ENCODE peak calls at places on chromosome 10, in four cellular contexts. X, I, O and G are unnamed samples.

GRCh38 chr10:103921750-103922195 is 3.8 kb upstream of the STN1 start:
- DNase-seq in O (peak; percentile 40), X (peak; percentile 66), I (peak; percentile 48), G (no peak)

GRCh38 chr10:37732685-37733084 is 124.7 kb downstream of the ZNF248 start:
- DNase-seq in O (no peak), X (peak; percentile 21), I (peak; percentile 51), G (no peak)

GRCh38 chr10:5491477-5491876 is 7.9 kb downstream of the CALML5 start:
- DNase-seq in O (no peak), I (no peak), X (no peak), G (no peak)

GRCh38 chr10:130664526-130664925 is 528.3 kb downstream of the GLRX3 start:
- DNase-seq in X (no peak), O (no peak), I (no peak), G (no peak)

GRCh38 chr10:17001297-17001744 is 128.3 kb downstream of the CUBN start:
- DNase-seq in X (no peak), O (no peak), I (no peak), G (no peak)

GRCh38 chr10:91549296-91549695 is 83.6 kb downstream of the PPP1R3C start:
- DNase-seq in X (no peak), I (no peak), O (no peak), G (no peak)

GRCh38 chr10:126565456-126565855 is 105.0 kb downstream of the C10orf90 start:
- DNase-seq in O (no peak), I (no peak), X (peak; percentile 15), G (no peak)

GRCh38 chr10:71962915-71963314 is 1.3 kb upstream of the CHST3 start:
- DNase-seq in I (no peak), X (no peak), O (no peak), G (no peak)

GRCh38 chr10:45673074-45673628 is 579 bp upstream of the ZFAND4 start:
- DNase-seq in I (peak; percentile 24), X (peak; percentile 37), O (no peak), G (no peak)

GRCh38 chr10:79292789-79293746 is 54.2 kb upstream of the PPIF start:
- DNase-seq in O (peak; percentile 88), I (no peak), X (peak; percentile 18), G (no peak)

GRCh38 chr10:112687647-112688046 is 240.6 kb downstream of the VTI1A start:
- DNase-seq in I (peak; percentile 29), O (no peak), X (no peak), G (no peak)

GRCh38 chr10:35276918-35277317 is 59.4 kb upstream of the CCNY start:
- DNase-seq in I (no peak), X (no peak), O (no peak), G (no peak)

GRCh38 chr10:123427386-123427785 is 238.8 kb upstream of the GPR26 start:
- DNase-seq in I (peak; percentile 27), O (no peak), X (peak; percentile 41), G (no peak)

GRCh38 chr10:132066186-132066585 is 440 bp downstream of the JAKMIP3 start:
- DNase-seq in O (no peak), X (no peak), I (no peak), G (no peak)

GRCh38 chr10:18140149-18140956 is at the start of gene CACNB2:
- DNase-seq in O (no peak), X (peak; percentile 10), I (peak; percentile 29), G (no peak)

GRCh38 chr10:86536294-86536861 is 14.8 kb upstream of the WAPL start:
- DNase-seq in I (no peak), O (no peak), X (no peak), G (no peak)

GRCh38 chr10:119981826-119982225 is 89.3 kb downstream of the SEC23IP start:
- DNase-seq in O (no peak), I (peak; percentile 18), X (no peak), G (no peak)

GRCh38 chr10:100216006-100216405 is 13.4 kb downstream of the CHUK start:
- DNase-seq in X (no peak), O (no peak), I (no peak), G (no peak)

GRCh38 chr10:113751116-113751728 is at the start of gene PLEKHS1:
- DNase-seq in O (no peak), X (no peak), I (no peak), G (no peak)

GRCh38 chr10:120646738-120647427 is 189.9 kb downstream of the PLPP4 start:
- DNase-seq in X (no peak), I (no peak), O (no peak), G (no peak)

GRCh38 chr10:105149371-105149871 is 508.3 kb downstream of the SORCS3 start:
- DNase-seq in I (no peak), O (no peak), X (no peak), G (no peak)

GRCh38 chr10:35351021-35351420 is 14.7 kb downstream of the CCNY start:
- DNase-seq in I (no peak), X (no peak), O (no peak), G (no peak)

GRCh38 chr10:97087296-97087695 is 98.5 kb downstream of the SLIT1 start:
- DNase-seq in X (no peak), I (no peak), O (no peak), G (no peak)

GRCh38 chr10:49446031-49446430 is 50.1 kb upstream of the DRGX start:
- DNase-seq in I (peak; percentile 9), X (no peak), O (no peak), G (no peak)

GRCh38 chr10:48495282-48496045 is 109.4 kb downstream of the ARHGAP22 start:
- DNase-seq in I (no peak), X (no peak), O (no peak), G (no peak)

GRCh38 chr10:99394761-99395386 is 35.5 kb downstream of the GOT1 start:
- DNase-seq in O (no peak), I (no peak), X (no peak), G (no peak)

GRCh38 chr10:45442670-45443069 is 68.7 kb downstream of the ALOX5 start:
- DNase-seq in X (no peak), I (no peak), O (peak; percentile 42), G (no peak)

DNA sequence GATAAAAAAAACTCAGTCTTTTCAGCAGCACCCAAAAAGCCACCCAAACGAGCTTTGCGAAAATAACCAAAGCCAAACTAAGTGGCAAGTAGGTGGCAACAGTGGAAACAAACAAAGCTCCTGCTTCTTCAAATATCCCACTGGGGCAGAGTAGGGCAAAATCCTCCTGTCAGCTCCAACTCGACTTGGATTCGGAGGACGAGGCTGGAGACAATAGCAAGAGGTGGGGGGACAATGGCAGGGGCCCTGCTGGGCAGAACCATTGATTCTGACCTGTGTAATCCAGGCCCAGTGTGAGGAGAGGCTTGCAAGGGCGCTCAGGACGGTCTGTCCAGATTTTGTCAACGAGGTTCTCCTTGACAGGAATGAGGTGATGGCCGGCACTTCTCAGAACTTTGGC is 35.5 kb downstream of the XPNPEP1 start:
- DNase-seq in O (no peak), I (no peak), X (no peak), G (no peak)
- TF ChIP-seq POLR2AphosphoS2 in O (no peak), I (no peak), X (no peak), G (no peak)

DNA sequence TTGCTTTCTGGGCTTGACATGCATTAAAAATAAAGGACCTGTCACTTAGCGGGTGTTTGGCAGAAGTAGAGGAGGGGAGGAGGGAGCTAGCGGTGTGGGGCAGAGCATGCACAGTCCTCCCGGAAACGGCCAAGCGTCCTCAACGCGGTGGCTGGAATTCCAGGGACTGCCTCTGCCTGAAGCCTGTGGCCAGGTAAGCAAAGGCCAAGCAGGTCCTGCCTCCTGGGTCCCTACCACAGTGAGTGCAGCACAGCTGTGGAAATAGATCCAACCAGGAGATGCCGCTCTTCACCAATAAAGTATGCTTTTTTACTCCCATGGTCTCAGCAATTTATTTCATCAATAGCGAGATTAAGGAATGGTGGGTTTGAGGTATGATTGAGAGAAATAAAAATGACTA is 323.4 kb downstream of the WDR37 start:
- DNase-seq in I (no peak), X (no peak), O (no peak), G (no peak)
- TF ChIP-seq POLR2AphosphoS2 in I (no peak), X (no peak), O (no peak), G (no peak)

DNA sequence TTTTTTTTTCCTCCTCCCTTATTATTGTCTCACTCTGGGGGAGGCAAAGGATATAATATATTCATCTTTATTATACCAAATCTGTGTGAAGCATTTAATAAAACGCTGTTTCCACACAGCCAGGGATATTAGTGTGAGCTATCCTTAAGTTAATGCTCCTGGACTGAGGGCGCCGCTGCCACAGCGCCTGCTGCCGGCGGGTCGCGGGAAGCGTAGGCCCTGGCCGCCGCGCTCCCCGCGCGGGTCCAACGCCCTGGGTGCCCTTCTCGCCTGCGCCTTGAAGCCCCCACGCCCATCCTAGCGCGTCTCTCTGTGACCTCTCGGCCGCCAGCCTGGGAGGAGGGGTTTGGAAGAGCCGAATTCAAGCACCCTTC is 9.5 kb upstream of the LBX1 start:
- DNase-seq in I (no peak), X (no peak), O (peak; percentile 41), G (no peak)
- TF ChIP-seq POLR2AphosphoS2 in I (no peak), X (no peak), O (no peak), G (no peak)

DNA sequence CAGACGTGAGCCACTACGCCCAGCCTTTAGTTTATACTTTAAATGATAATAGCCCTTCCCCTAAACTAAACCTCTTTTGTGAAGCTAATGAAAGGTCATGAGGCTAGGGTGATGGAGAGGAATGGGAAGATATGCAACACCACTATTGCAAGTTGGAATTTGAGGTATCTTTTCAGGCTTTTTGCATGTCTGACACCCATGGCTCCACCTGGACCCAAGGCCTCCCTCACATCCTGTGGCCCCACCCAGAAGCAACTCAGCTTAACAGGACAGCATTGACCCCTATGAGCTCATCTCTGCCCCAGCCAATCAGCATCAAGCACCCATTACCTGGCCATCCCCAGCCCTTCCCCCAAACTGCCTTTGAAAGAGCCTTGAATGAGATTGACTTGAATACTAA is 674.2 kb upstream of the NRP1 start:
- DNase-seq in O (no peak), I (no peak), X (no peak), G (no peak)
- TF ChIP-seq POLR2AphosphoS2 in O (no peak), I (no peak), X (no peak), G (no peak)

GRCh38 chr10:81502677-81503359 is 372.2 kb upstream of the NRG3 start:
- DNase-seq in O (no peak), I (no peak), X (no peak), G (no peak)
- TF ChIP-seq POLR2AphosphoS2 in O (no peak), I (no peak), X (no peak), G (no peak)

GRCh38 chr10:65416094-65416493 is 1509.7 kb upstream of the LRRTM3 start:
- DNase-seq in O (no peak), I (no peak), X (no peak), G (no peak)
- TF ChIP-seq POLR2AphosphoS2 in O (no peak), I (no peak), X (no peak), G (no peak)

GRCh38 chr10:110762849-110763211 is 108.9 kb upstream of the PDCD4 start:
- DNase-seq in I (no peak), X (no peak), O (no peak), G (no peak)
- TF ChIP-seq POLR2AphosphoS2 in I (no peak), X (no peak), O (no peak), G (no peak)

DNA sequence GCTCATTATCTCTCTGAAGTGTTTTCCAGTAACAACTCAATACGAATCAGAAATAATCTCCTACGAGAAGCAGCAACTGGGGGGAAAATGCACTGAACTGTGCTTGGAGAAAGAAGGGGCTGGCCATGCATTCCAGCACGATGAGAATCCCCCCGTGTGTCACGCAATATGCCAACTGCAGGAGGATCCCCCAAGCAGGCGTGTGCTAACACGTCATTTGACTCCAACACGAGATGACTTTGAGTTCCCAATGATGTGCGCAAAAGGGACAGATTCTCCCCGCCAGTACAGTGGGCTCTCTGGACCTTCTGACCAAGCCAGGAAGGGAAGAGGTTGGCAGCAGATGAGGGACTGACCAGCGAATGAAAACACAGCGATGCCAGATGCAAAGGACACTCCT is 105.5 kb downstream of the KCNMA1 start:
- DNase-seq in O (no peak), I (no peak), X (no peak), G (no peak)
- TF ChIP-seq POLR2AphosphoS2 in O (no peak), I (no peak), X (no peak), G (no peak)